ENCODE peak calls at places on chromosomes 2 and 18, in seven cellular contexts. A, F, H, G, U, Z and R are unnamed samples.
A peak's percentile ranks its signal among the peaks of the same experiment; 100 is the strongest.

GRCh38 chr2:240819404-240820013 is 510 bp downstream of the KIF1A start:
- DNase-seq in A (no peak), F (no peak), H (no peak), G (no peak), U (no peak), Z (no peak), R (no peak)

GRCh38 chr2:200301953-200302628 is 4.4 kb upstream of the SPATS2L start:
- DNase-seq in A (no peak), F (no peak), H (no peak), G (no peak), U (no peak), Z (no peak), R (no peak)

GRCh38 chr2:165889761-165890242 is 63.8 kb downstream of the TTC21B start:
- DNase-seq in A (no peak), F (no peak), H (no peak), G (no peak), U (no peak), Z (no peak), R (no peak)

GRCh38 chr2:46257476-46257875 is 39.7 kb upstream of the EPAS1 start:
- DNase-seq in A (peak; percentile 67), F (no peak), H (no peak), G (peak; percentile 41), U (no peak), Z (peak; percentile 23), R (peak; percentile 75)

GRCh38 chr2:62998949-62999348 is 51.7 kb upstream of the OTX1 start:
- DNase-seq in A (peak; percentile 9), F (peak; percentile 11), H (no peak), G (no peak), U (no peak), Z (peak; percentile 7), R (no peak)

GRCh38 chr18:3453540-3454364 is 3.8 kb downstream of the TGIF1 start:
- DNase-seq in A (peak; percentile 93), F (peak; percentile 76), H (peak; percentile 62), G (peak; percentile 99), U (no peak), Z (peak; percentile 98), R (peak; percentile 98)

GRCh38 chr2:226585130-226585561 is 214.5 kb downstream of the IRS1 start:
- DNase-seq in A (no peak), F (no peak), H (no peak), G (no peak), U (no peak), Z (no peak), R (no peak)

GRCh38 chr18:9898792-9899549 is 13.2 kb downstream of the TXNDC2 start:
- DNase-seq in A (peak; percentile 63), F (peak; percentile 82), H (no peak), G (no peak), U (no peak), Z (peak; percentile 85), R (no peak)

GRCh38 chr18:21441670-21442069 is 158.8 kb downstream of the ESCO1 start:
- DNase-seq in A (no peak), F (no peak), H (no peak), G (no peak), U (no peak), Z (no peak), R (no peak)

GRCh38 chr18:38174173-38174572 is 608.6 kb upstream of the CELF4 start:
- DNase-seq in A (no peak), F (no peak), H (no peak), G (no peak), U (no peak), Z (no peak), R (no peak)

GRCh38 chr2:239952665-239953417 is 72.3 kb downstream of the NDUFA10 start:
- DNase-seq in A (no peak), F (no peak), H (no peak), G (no peak), U (no peak), Z (no peak), R (no peak)

GRCh38 chr2:189022002-189022401 is 47.8 kb downstream of the COL3A1 start:
- DNase-seq in A (peak; percentile 94), F (no peak), H (no peak), G (peak; percentile 87), U (no peak), Z (peak; percentile 92), R (peak; percentile 99)

GRCh38 chr18:8937695-8938094 is 164.8 kb upstream of the NDUFV2 start:
- DNase-seq in A (no peak), F (no peak), H (no peak), G (no peak), U (no peak), Z (no peak), R (no peak)

GRCh38 chr2:40192864-40193669 is 258.8 kb downstream of the SLC8A1 start:
- DNase-seq in A (peak; percentile 48), F (no peak), H (no peak), G (no peak), U (no peak), Z (no peak), R (peak; percentile 50)

GRCh38 chr18:70491734-70492348 is 203.0 kb downstream of the SOCS6 start:
- DNase-seq in A (peak; percentile 8), F (peak; percentile 61), H (peak; percentile 46), G (no peak), U (peak; percentile 70), Z (peak; percentile 15), R (peak; percentile 11)

GRCh38 chr2:241120440-241120839 is 18.4 kb upstream of the MTERF4 start:
- DNase-seq in A (no peak), F (no peak), H (no peak), G (no peak), U (no peak), Z (no peak), R (no peak)

GRCh38 chr2:133829686-133830085 is 261.4 kb upstream of the NCKAP5 start:
- DNase-seq in A (no peak), F (no peak), H (no peak), G (no peak), U (no peak), Z (no peak), R (no peak)

GRCh38 chr18:56691530-56691929 is 40.4 kb downstream of the WDR7 start:
- DNase-seq in A (no peak), F (no peak), H (no peak), G (no peak), U (no peak), Z (no peak), R (no peak)

GRCh38 chr2:230153390-230153976 is 66.3 kb downstream of the SP110 start:
- DNase-seq in A (no peak), F (no peak), H (no peak), G (no peak), U (no peak), Z (no peak), R (no peak)

GRCh38 chr2:7812231-7812995 is 869.4 kb upstream of the ID2 start:
- DNase-seq in A (peak; percentile 56), F (no peak), H (no peak), G (peak; percentile 22), U (no peak), Z (peak; percentile 72), R (peak; percentile 37)

GRCh38 chr2:159118859-159119510 is 150.5 kb downstream of the TANC1 start:
- DNase-seq in A (no peak), F (no peak), H (no peak), G (no peak), U (no peak), Z (no peak), R (no peak)

GRCh38 chr18:52200406-52200805 is 139.6 kb upstream of the DCC start:
- DNase-seq in A (no peak), F (no peak), H (no peak), G (no peak), U (no peak), Z (no peak), R (no peak)

GRCh38 chr2:82790277-82791021 is 1668.6 kb downstream of the SUCLG1 start:
- DNase-seq in A (peak; percentile 49), F (peak; percentile 13), H (no peak), G (no peak), U (no peak), Z (peak; percentile 17), R (peak; percentile 74)

GRCh38 chr2:99255491-99256318 is at the start of gene LYG2:
- DNase-seq in A (no peak), F (no peak), H (no peak), G (no peak), U (no peak), Z (no peak), R (no peak)

GRCh38 chr2:162300271-162300670 is 18.2 kb downstream of the IFIH1 start:
- DNase-seq in A (no peak), F (no peak), H (no peak), G (no peak), U (no peak), Z (no peak), R (no peak)

GRCh38 chr2:28009732-28010131 is 119.2 kb downstream of the BABAM2 start:
- DNase-seq in A (peak; percentile 25), F (no peak), H (no peak), G (no peak), U (no peak), Z (no peak), R (peak; percentile 41)

GRCh38 chr2:18719978-18720775 is 130.8 kb upstream of the NT5C1B start:
- DNase-seq in A (peak; percentile 48), F (peak; percentile 29), H (no peak), G (peak; percentile 18), U (no peak), Z (peak; percentile 77), R (peak; percentile 56)

GRCh38 chr2:152510636-152511035 is 175.7 kb downstream of the FMNL2 start:
- DNase-seq in A (no peak), F (no peak), H (no peak), G (no peak), U (no peak), Z (no peak), R (no peak)

GRCh38 chr2:241542278-241542605 is 16.3 kb upstream of the BOK start:
- DNase-seq in A (no peak), F (no peak), H (no peak), G (no peak), U (no peak), Z (no peak), R (no peak)